ENCODE peak calls at places on chromosomes 6 and 20, in nine cellular contexts. T is fibroblast of villous mesenchyme, X is psoas muscle, E is ovary, U is cardiac fibroblast, S is Panc1, V is choroid plexus epithelial cell, G is heart right ventricle, O is fibroblast of lung. A is an unnamed sample.

GRCh38 chr20:14775778-14776177 is 438.4 kb upstream of the FLRT3 start:
- DNase-seq in X (peak; percentile 78), E (no peak), V (peak; percentile 95), U (peak; percentile 5), S (no peak), G (no peak), T (peak; percentile 24), O (peak; percentile 7), A (no peak)

GRCh38 chr6:18308070-18308735 is 43.9 kb upstream of the DEK start:
- DNase-seq in O (peak; percentile 70), T (no peak), V (peak; percentile 61), U (peak; percentile 50), E (no peak), S (no peak), X (no peak), G (no peak), A (no peak)

GRCh38 chr20:14707865-14708574 is 370.6 kb upstream of the FLRT3 start:
- DNase-seq in V (no peak), U (no peak), E (no peak), O (peak; percentile 14), X (no peak), S (no peak), G (no peak), T (peak; percentile 17), A (no peak)

GRCh38 chr6:114051031-114051430 is 80.1 kb upstream of the HDAC2 start:
- DNase-seq in E (no peak), U (no peak), V (no peak), O (no peak), G (no peak), T (no peak), X (no peak), S (no peak), A (no peak)

GRCh38 chr6:2961491-2961890 is 9.9 kb downstream of the SERPINB6 start:
- DNase-seq in V (no peak), O (no peak), U (no peak), G (no peak), S (no peak), T (no peak), E (no peak), X (no peak), A (no peak)

GRCh38 chr6:15368873-15369272 is 123.0 kb downstream of the JARID2 start:
- DNase-seq in X (no peak), T (no peak), O (no peak), U (no peak), V (no peak), G (no peak), E (no peak), S (no peak), A (no peak)

GRCh38 chr6:34225551-34225950 is 11.1 kb upstream of the HMGA1 start:
- DNase-seq in U (no peak), O (no peak), S (no peak), G (no peak), V (no peak), T (no peak), X (peak; percentile 15), E (no peak), A (no peak)

GRCh38 chr6:186221-186965 is 105.9 kb upstream of the DUSP22 start:
- DNase-seq in T (peak; percentile 24), O (peak; percentile 25), E (no peak), X (no peak), V (peak; percentile 22), G (no peak), S (no peak), U (no peak), A (no peak)

GRCh38 chr20:18537651-18538050 is 29.6 kb upstream of the SMIM26 start:
- DNase-seq in T (no peak), O (no peak), S (no peak), G (no peak), U (peak; percentile 63), E (no peak), X (no peak), V (peak; percentile 71), A (no peak)

GRCh38 chr6:116434056-116434725 is 27.0 kb upstream of the CALHM6 start:
- DNase-seq in G (no peak), E (no peak), O (no peak), T (no peak), X (no peak), S (no peak), U (no peak), V (no peak), A (no peak)

GRCh38 chr6:27593200-27593818 is 120.4 kb upstream of the ZNF184 start:
- DNase-seq in E (no peak), V (peak; percentile 9), T (no peak), O (no peak), X (no peak), G (no peak), U (no peak), S (no peak), A (no peak)

GRCh38 chr6:125741336-125741735 is 8.1 kb upstream of the HEY2 start:
- DNase-seq in E (no peak), O (no peak), V (no peak), G (no peak), T (no peak), X (no peak), S (no peak), U (no peak), A (no peak)

GRCh38 chr20:48923149-48923718 is 1.7 kb downstream of the ARFGEF2 start:
- DNase-seq in X (no peak), T (peak; percentile 71), G (no peak), U (no peak), O (no peak), V (no peak), E (no peak), S (no peak), A (no peak)

GRCh38 chr6:143745160-143746133 is 67.7 kb downstream of the PHACTR2 start:
- DNase-seq in U (peak; percentile 60), X (no peak), O (peak; percentile 64), V (peak; percentile 93), S (no peak), T (peak; percentile 79), G (no peak), E (peak; percentile 37), A (peak; percentile 11)

GRCh38 chr6:48959401-48960060 is 503.5 kb downstream of the MMUT start:
- DNase-seq in V (no peak), T (no peak), E (no peak), G (no peak), U (no peak), X (no peak), O (no peak), S (no peak), A (no peak)

GRCh38 chr6:76275746-76276145 is 203.3 kb upstream of the IMPG1 start:
- DNase-seq in V (no peak), U (no peak), O (no peak), E (no peak), T (no peak), S (no peak), G (no peak), X (no peak), A (peak; percentile 15)

GRCh38 chr6:133184798-133185380 is 56.3 kb upstream of the EYA4 start:
- DNase-seq in T (peak; percentile 47), O (peak; percentile 77), X (no peak), V (peak; percentile 62), U (peak; percentile 60), G (no peak), E (no peak), S (no peak), A (peak; percentile 14)

GRCh38 chr6:135186255-135186654 is 5.1 kb downstream of the MYB start:
- DNase-seq in S (no peak), G (no peak), U (no peak), V (no peak), O (no peak), T (no peak), E (no peak), X (no peak), A (no peak)
- H3K4me3 ChIP-seq in S (no peak overlapping the region), G (no peak overlapping the region), U (no peak overlapping the region), V (no peak overlapping the region), O (no peak overlapping the region), T (no peak overlapping the region), E (no peak overlapping the region), X (no peak overlapping the region), A (no peak overlapping the region)

GRCh38 chr6:165988757-165989456 is 178.7 kb downstream of the TBXT start:
- DNase-seq in T (peak; percentile 24), S (no peak), X (no peak), U (peak; percentile 11), E (peak; percentile 54), V (no peak), O (peak; percentile 14), G (peak; percentile 37), A (no peak)
- H3K4me3 ChIP-seq in T (peak overlapping the region; percentile 43), S (no peak overlapping the region), X (peak overlapping the region; percentile 63), U (peak overlapping the region; percentile 51), E (peak overlapping the region; percentile 67), V (peak overlapping the region; percentile 63), O (no peak overlapping the region), G (peak overlapping the region; percentile 51), A (no peak overlapping the region)

GRCh38 chr6:43275782-43276179 is 22.3 kb upstream of the SLC22A7 start:
- DNase-seq in T (no peak), S (no peak), E (no peak), U (no peak), G (no peak), O (no peak), X (no peak), V (no peak), A (no peak)
- H3K4me3 ChIP-seq in T (no peak overlapping the region), S (no peak overlapping the region), E (peak overlapping the region; percentile 29), U (no peak overlapping the region), G (peak overlapping the region; percentile 44), O (no peak overlapping the region), X (peak overlapping the region; percentile 59), V (no peak overlapping the region), A (no peak overlapping the region)

GRCh38 chr20:346033-346639 is 775 bp upstream of the NRSN2 start:
- DNase-seq in U (no peak), V (no peak), T (no peak), G (no peak), E (no peak), X (no peak), S (no peak), O (no peak), A (no peak)

GRCh38 chr20:347640-348484 is 951 bp downstream of the NRSN2 start:
- DNase-seq in E (peak; percentile 97), U (peak; percentile 93), X (peak; percentile 91), S (no peak), T (peak; percentile 97), G (peak; percentile 91), O (peak; percentile 96), V (peak; percentile 98), A (peak; percentile 49)

GRCh38 chr20:348972-349841 is 2.3 kb downstream of the NRSN2 start:
- DNase-seq in V (no peak), X (no peak), G (no peak), O (no peak), S (no peak), E (no peak), T (no peak), U (no peak), A (no peak)

GRCh38 chr20:347317-347639 is 367 bp downstream of the NRSN2 start:
- DNase-seq in U (no peak), T (no peak), S (no peak), G (no peak), X (no peak), V (no peak), E (no peak), O (no peak), A (no peak)

DNA sequence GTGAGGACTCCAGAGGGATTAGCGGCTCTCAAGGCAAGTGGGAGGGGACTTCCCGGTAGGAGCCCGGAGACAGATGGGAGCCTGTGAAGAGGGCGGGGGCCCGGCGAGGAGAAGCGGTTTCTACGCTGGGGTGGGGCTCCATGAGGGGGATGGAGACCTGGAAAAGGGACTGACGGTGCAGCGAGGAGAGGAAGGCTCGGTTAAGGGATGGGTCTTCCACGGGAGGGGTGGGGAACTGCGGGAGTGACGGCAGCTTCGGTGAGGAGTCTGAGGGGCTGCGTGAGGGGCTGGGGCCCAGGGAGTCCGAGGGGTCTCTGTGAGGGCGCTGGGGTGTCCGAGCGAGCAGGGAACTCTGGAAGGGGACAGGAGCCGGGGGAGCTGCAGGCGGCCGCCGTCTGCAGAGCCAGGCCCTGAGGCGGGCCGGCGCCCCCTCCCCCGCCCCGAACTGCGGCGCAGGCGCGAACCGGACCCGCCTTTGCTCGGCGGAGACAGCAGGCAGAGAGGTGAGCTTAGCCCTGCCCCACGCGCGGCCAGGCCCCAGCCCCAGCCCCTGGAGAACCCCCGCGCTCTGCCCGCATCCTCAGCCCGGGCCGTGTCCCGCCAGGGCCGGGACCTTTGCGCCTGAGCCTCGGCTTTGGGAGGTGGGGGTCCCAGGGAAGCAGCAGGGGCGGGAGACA is at the start of gene NRSN2:
- DNase-seq in V (peak; percentile 69), X (peak; percentile 67), E (peak; percentile 82), U (peak; percentile 55), O (peak; percentile 68), S (no peak), G (peak; percentile 69), T (peak; percentile 67), A (no peak)
- H3K4me3 ChIP-seq in V (peak within 1 kb of the TSS; percentile 81), X (peak within 1 kb of the TSS; percentile 83), E (peak within 1 kb of the TSS; percentile 80), U (peak within 1 kb of the TSS; percentile 79), O (peak within 1 kb of the TSS; percentile 82), S (peak within 1 kb of the TSS; percentile 62), G (peak within 1 kb of the TSS; percentile 72), T (peak within 1 kb of the TSS; percentile 84), A (peak within 1 kb of the TSS; percentile 68)

A was measured in Jurkat, Clone E6-1.